ENCODE peak calls at places on chromosomes 16 and 17, in five cellular contexts. O, K, G, U and R are unnamed samples.

GRCh38 chr16:12111223-12111622 is 134.7 kb downstream of the SNX29 start:
- DNase-seq in G (no peak), U (no peak), O (no peak), K (no peak), R (no peak)

GRCh38 chr16:30884760-30885159 is 9.1 kb downstream of the BCL7C start:
- DNase-seq in K (no peak), O (no peak), G (no peak), U (no peak), R (no peak)

GRCh38 chr17:82126479-82127314 is 28.7 kb upstream of the FASN start:
- DNase-seq in U (no peak), O (no peak), G (no peak), K (no peak), R (no peak)

GRCh38 chr16:85026696-85027095 is 899 bp upstream of the KIAA0513 start:
- DNase-seq in U (no peak), G (no peak), O (no peak), K (no peak), R (no peak)

GRCh38 chr16:4373909-4374742 is 2.5 kb downstream of the VASN start:
- DNase-seq in U (peak; percentile 98), K (peak; percentile 76), O (no peak), G (peak; percentile 68), R (peak; percentile 93)

GRCh38 chr17:36778458-36778857 is 158.8 kb upstream of the LHX1 start:
- DNase-seq in O (no peak), K (no peak), G (no peak), U (no peak), R (no peak)

GRCh38 chr16:73069581-73070262 is 21.8 kb upstream of the ZFHX3 start:
- DNase-seq in O (no peak), G (no peak), K (no peak), U (no peak), R (no peak)

GRCh38 chr17:45043268-45043681 is 8.2 kb downstream of the DCAKD start:
- DNase-seq in G (no peak), O (no peak), U (no peak), K (no peak), R (no peak)

GRCh38 chr17:46915596-46915995 is 7.4 kb upstream of the GOSR2 start:
- DNase-seq in U (no peak), O (no peak), K (no peak), G (no peak), R (no peak)